ENCODE peak calls at places on chromosomes 3 and 15, in seven cellular contexts. A is hepatocyte, Y is HepG2, H is transverse colon, V is bronchial epithelial cell, M is heart left ventricle, L is WERI-Rb-1. C is an unnamed sample.
A peak's percentile ranks its signal among the peaks of the same experiment; 100 is the strongest.

GRCh38 chr3:178709047-178709446 is 172.8 kb downstream of the KCNMB2 start:
- DNase-seq in Y (no peak), A (peak; percentile 20), H (no peak), M (no peak), L (no peak), V (peak; percentile 44), C (no peak)

GRCh38 chr15:93428135-93428534 is 339.1 kb upstream of the RGMA start:
- DNase-seq in Y (no peak), M (no peak), L (no peak), A (peak; percentile 44), H (no peak), V (peak; percentile 71), C (no peak)

GRCh38 chr3:61894988-61895935 is 333.9 kb downstream of the PTPRG start:
- DNase-seq in V (peak; percentile 96), A (peak; percentile 88), M (peak; percentile 74), L (peak; percentile 31), Y (peak; percentile 12), H (peak; percentile 87), C (peak; percentile 78)

GRCh38 chr3:115512565-115513410 is 110.5 kb upstream of the GAP43 start:
- DNase-seq in H (no peak), V (peak; percentile 21), Y (no peak), A (peak; percentile 55), M (peak; percentile 37), L (peak; percentile 45), C (no peak)

GRCh38 chr3:15796771-15797599 is 794 bp downstream of the ANKRD28 start:
- DNase-seq in L (peak; percentile 22), M (no peak), A (peak; percentile 20), H (no peak), V (peak; percentile 79), Y (peak; percentile 52), C (no peak)

GRCh38 chr15:75661041-75661778 is 13.5 kb downstream of the SNX33 start:
- DNase-seq in A (peak; percentile 92), V (peak; percentile 90), H (peak; percentile 83), M (peak; percentile 90), L (no peak), Y (peak; percentile 45), C (no peak)

GRCh38 chr3:72487946-72488735 is 360.1 kb downstream of the SHQ1 start:
- DNase-seq in A (no peak), V (no peak), H (no peak), L (no peak), Y (no peak), M (no peak), C (no peak)

GRCh38 chr3:29144807-29145206 is 136.1 kb upstream of the RBMS3 start:
- DNase-seq in H (peak; percentile 8), Y (no peak), M (peak; percentile 35), A (peak; percentile 77), L (peak; percentile 37), V (peak; percentile 18), C (no peak)

GRCh38 chr15:82146990-82147461 is 101.2 kb upstream of the MEX3B start:
- DNase-seq in M (no peak), A (peak; percentile 25), V (peak; percentile 87), L (no peak), H (no peak), Y (peak; percentile 5), C (no peak)

GRCh38 chr15:38768970-38769369 is 204.4 kb upstream of the RASGRP1 start:
- DNase-seq in H (no peak), V (peak; percentile 12), A (peak; percentile 12), L (peak; percentile 9), M (no peak), Y (no peak), C (no peak)

GRCh38 chr3:147298511-147298982 is 107.8 kb downstream of the ZIC4 start:
- DNase-seq in A (peak; percentile 61), M (no peak), H (no peak), Y (peak; percentile 3), V (peak; percentile 68), L (no peak), C (no peak)

GRCh38 chr3:148075829-148076716 is 621.6 kb upstream of the AGTR1 start:
- DNase-seq in M (no peak), L (peak; percentile 24), Y (peak; percentile 16), V (peak; percentile 37), H (no peak), A (peak; percentile 62), C (no peak)

GRCh38 chr3:47057212-47057671 is 77.8 kb downstream of the NBEAL2 start:
- DNase-seq in L (no peak), H (no peak), M (no peak), Y (no peak), A (no peak), V (peak; percentile 57), C (no peak)

GRCh38 chr3:54968546-54969172 is 40.8 kb upstream of the LRTM1 start:
- DNase-seq in H (no peak), L (no peak), A (no peak), Y (no peak), M (no peak), V (peak; percentile 29), C (no peak)

GRCh38 chr3:186361246-186361611 is 805 bp downstream of the DGKG start:
- DNase-seq in V (no peak), A (no peak), L (no peak), Y (no peak), H (no peak), M (no peak), C (peak; percentile 16)

GRCh38 chr15:25182098-25182478 is 227.3 kb downstream of the SNRPN start:
- DNase-seq in A (no peak), H (no peak), V (no peak), L (no peak), M (no peak), Y (no peak), C (no peak)

GRCh38 chr3:14525685-14526631 is 14.2 kb downstream of the GRIP2 start:
- DNase-seq in M (no peak), V (peak; percentile 67), L (no peak), A (peak; percentile 52), Y (no peak), H (no peak), C (no peak)

GRCh38 chr3:187066228-187066995 is 72.9 kb downstream of the RPL39L start:
- DNase-seq in A (peak; percentile 46), L (peak; percentile 94), Y (peak; percentile 65), V (peak; percentile 73), H (no peak), M (peak; percentile 34), C (peak; percentile 60)

GRCh38 chr15:66359740-66360139 is 3.3 kb upstream of the TIPIN start:
- DNase-seq in A (peak; percentile 57), L (no peak), Y (peak; percentile 70), V (peak; percentile 96), H (peak; percentile 20), M (no peak), C (no peak)

GRCh38 chr15:88568589-88568988 is 22.1 kb upstream of the DET1 start:
- DNase-seq in H (no peak), M (no peak), Y (no peak), L (no peak), V (no peak), A (no peak), C (no peak)

GRCh38 chr3:10399634-10400033 is 78.7 kb upstream of the SEC13 start:
- DNase-seq in M (no peak), Y (no peak), L (no peak), A (no peak), V (no peak), H (no peak), C (no peak)

GRCh38 chr3:190533511-190534282 is 19.8 kb downstream of the IL1RAP start:
- DNase-seq in M (peak; percentile 81), L (no peak), Y (no peak), A (peak; percentile 36), H (peak; percentile 25), V (peak; percentile 98), C (no peak)

GRCh38 chr3:72085036-72085435 is 300.1 kb upstream of the PROK2 start:
- DNase-seq in Y (no peak), V (no peak), M (no peak), H (no peak), L (no peak), A (no peak), C (no peak)

GRCh38 chr15:42042602-42043400 is 22.0 kb upstream of the PLA2G4E start:
- DNase-seq in V (no peak), H (no peak), M (no peak), A (no peak), Y (no peak), L (no peak), C (no peak)

GRCh38 chr15:70118599-70118998 is 20.9 kb upstream of the TLE3 start:
- DNase-seq in Y (no peak), A (no peak), V (no peak), L (no peak), H (no peak), M (no peak), C (no peak)
- H3K27me3 ChIP-seq in Y (peaks cover 5% of the 10 kb centered on the region), A (peaks cover 3% of the 10 kb centered on the region), V (peaks cover 13% of the 10 kb centered on the region), L (no peaks in the 10 kb centered on the region), H (no peaks in the 10 kb centered on the region), M (no peaks in the 10 kb centered on the region), C (no peaks in the 10 kb centered on the region)

DNA sequence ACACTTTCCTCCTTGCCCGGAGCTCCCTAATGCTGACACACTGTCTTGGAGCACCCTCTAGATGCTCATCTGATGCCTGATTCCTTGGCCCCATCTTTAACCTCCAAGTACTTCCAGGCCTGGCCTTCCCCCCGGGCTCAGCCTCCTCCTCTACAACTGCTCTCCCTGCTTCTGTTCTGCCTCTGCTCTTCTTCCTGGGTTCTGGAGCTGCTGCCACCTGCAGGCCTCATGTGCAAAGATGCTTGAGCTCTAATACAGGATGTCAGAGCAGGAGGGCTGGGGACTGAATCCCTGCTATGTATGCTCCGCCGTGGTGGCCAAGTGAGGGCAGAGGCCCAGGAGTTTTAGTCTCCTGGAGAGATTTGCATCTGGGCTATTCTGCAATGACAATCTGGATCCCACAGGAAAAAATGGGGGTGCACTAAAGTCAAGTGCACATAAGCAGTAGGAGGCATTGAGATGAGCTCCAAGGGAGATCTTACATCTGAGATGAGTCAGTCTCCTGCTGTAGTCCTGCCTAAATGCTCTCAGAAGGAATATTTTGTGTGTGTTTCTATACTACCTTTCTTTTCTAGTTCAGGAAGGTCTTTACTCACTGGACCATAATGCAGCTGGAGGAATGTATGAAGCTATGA is 296.3 kb downstream of the UACA start:
- DNase-seq in A (peak; percentile 75), V (peak; percentile 52), Y (peak; percentile 29), L (peak; percentile 73), H (peak; percentile 60), M (peak; percentile 43), C (peak; percentile 39)
- TF ChIP-seq CTCF in A (peak; percentile 73), V (peak; percentile 81), Y (peak; percentile 73), L (peak; percentile 78), H (peak; percentile 64), M (peak; percentile 55), C (peak; percentile 84)

GRCh38 chr3:98903099-98903498 is 1.6 kb upstream of the DCBLD2 start:
- DNase-seq in H (no peak), A (no peak), L (no peak), M (no peak), V (no peak), Y (no peak), C (no peak)
- H3K4me3 ChIP-seq in H (no peak overlapping the region), A (no peak overlapping the region), L (no peak overlapping the region), M (peak overlapping the region; percentile 96), V (no peak overlapping the region), Y (no peak overlapping the region), C (no peak overlapping the region)

DNA sequence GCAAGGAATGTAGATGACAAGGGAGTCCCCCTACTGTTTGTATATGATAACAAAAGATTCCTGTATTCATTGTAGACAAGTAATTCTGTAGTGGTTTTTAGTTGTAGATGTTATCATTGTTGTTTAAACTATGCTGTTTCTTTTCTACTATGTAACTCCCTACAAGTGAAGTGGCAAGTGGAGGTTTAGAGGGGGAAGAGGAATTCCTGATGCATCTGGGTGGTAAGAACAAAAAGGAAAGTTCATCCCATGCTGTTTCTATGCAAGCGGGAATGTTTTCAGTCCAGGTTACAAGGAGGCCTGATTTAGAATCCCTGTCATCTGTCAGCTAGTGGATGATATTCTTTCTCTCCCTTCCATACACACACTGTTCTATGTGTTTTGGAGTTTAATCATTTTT is 67.5 kb downstream of the IMPG2 start:
- DNase-seq in L (no peak), Y (no peak), M (no peak), V (no peak), A (no peak), H (no peak), C (no peak)
- H3K27me3 ChIP-seq in L (no peaks in the 10 kb centered on the region), Y (no peaks in the 10 kb centered on the region), M (no peaks in the 10 kb centered on the region), V (no peaks in the 10 kb centered on the region), A (no peaks in the 10 kb centered on the region), H (no peaks in the 10 kb centered on the region), C (no peaks in the 10 kb centered on the region)